ENCODE peak calls at places on chromosomes 6 and 20, in six cellular contexts. One of them, this sample, is unnamed.

GRCh38 chr20:35511814-35512420 is 17.5 kb downstream of the C20orf173 start:
- DNase-seq in endothelial cell of umbilical vein: peak; percentile 56
- DNase-seq in GM12878: no peak
- DNase-seq in IMR-90: peak; percentile 47
- DNase-seq in trophoblast cell: peak; percentile 31
- DNase-seq in HCT116: no peak
- DNase-seq in this sample: no peak

GRCh38 chr20:25247100-25247665 is 702 bp upstream of the PYGB start:
- DNase-seq in endothelial cell of umbilical vein: peak; percentile 77
- DNase-seq in trophoblast cell: no peak
- DNase-seq in GM12878: no peak
- DNase-seq in HCT116: peak; percentile 37
- DNase-seq in IMR-90: peak; percentile 60
- DNase-seq in this sample: peak; percentile 27

GRCh38 chr20:36152266-36152665 is 2.3 kb upstream of the EPB41L1 start:
- DNase-seq in trophoblast cell: no peak
- DNase-seq in HCT116: no peak
- DNase-seq in GM12878: no peak
- DNase-seq in IMR-90: no peak
- DNase-seq in endothelial cell of umbilical vein: no peak
- DNase-seq in this sample: no peak

GRCh38 chr6:125586074-125586473 is 163.4 kb upstream of the HEY2 start:
- DNase-seq in HCT116: no peak
- DNase-seq in IMR-90: peak; percentile 9
- DNase-seq in trophoblast cell: peak; percentile 35
- DNase-seq in GM12878: no peak
- DNase-seq in endothelial cell of umbilical vein: peak; percentile 29
- DNase-seq in this sample: no peak

GRCh38 chr6:163180874-163181541 is 233.5 kb upstream of the QKI start:
- DNase-seq in trophoblast cell: peak; percentile 71
- DNase-seq in GM12878: no peak
- DNase-seq in IMR-90: no peak
- DNase-seq in HCT116: peak; percentile 41
- DNase-seq in endothelial cell of umbilical vein: peak; percentile 71
- DNase-seq in this sample: no peak

GRCh38 chr6:30480536-30481156 is 8.7 kb upstream of the HLA-E start:
- DNase-seq in HCT116: no peak
- DNase-seq in IMR-90: no peak
- DNase-seq in GM12878: no peak
- DNase-seq in endothelial cell of umbilical vein: no peak
- DNase-seq in trophoblast cell: no peak
- DNase-seq in this sample: peak; percentile 61

GRCh38 chr6:155495011-155495768 is 39.6 kb upstream of the NOX3 start:
- DNase-seq in trophoblast cell: no peak
- DNase-seq in GM12878: no peak
- DNase-seq in IMR-90: peak; percentile 92
- DNase-seq in endothelial cell of umbilical vein: peak; percentile 48
- DNase-seq in HCT116: no peak
- DNase-seq in this sample: no peak

GRCh38 chr6:153392156-153392555 is 261.1 kb upstream of the RGS17 start:
- DNase-seq in GM12878: no peak
- DNase-seq in HCT116: no peak
- DNase-seq in IMR-90: no peak
- DNase-seq in endothelial cell of umbilical vein: no peak
- DNase-seq in trophoblast cell: no peak
- DNase-seq in this sample: peak; percentile 33

GRCh38 chr6:160279850-160280249 is 21.2 kb upstream of the SLC22A2 start:
- DNase-seq in IMR-90: no peak
- DNase-seq in trophoblast cell: peak; percentile 22
- DNase-seq in HCT116: no peak
- DNase-seq in GM12878: no peak
- DNase-seq in endothelial cell of umbilical vein: no peak
- DNase-seq in this sample: no peak

DNA sequence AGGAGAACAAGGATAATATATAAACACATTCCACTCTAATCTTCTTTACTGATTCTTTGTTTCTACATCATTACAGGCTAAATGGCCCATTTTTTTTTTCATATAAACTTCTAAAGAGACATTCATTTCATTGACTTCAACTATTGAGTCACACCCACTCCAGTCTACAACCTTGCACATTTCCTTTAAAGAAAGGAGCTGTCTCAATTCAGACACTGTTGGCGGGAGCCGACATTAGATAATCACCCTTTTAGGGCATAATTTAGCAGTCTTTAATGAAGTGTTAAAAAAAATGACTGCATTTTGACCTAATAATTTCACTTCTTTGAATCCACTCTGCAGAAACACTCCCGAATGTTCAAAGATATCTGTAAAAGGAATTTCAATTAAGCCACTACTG is 1.6 kb downstream of the EPM2A start:
- DNase-seq in trophoblast cell: no peak
- DNase-seq in HCT116: no peak
- DNase-seq in GM12878: no peak
- DNase-seq in endothelial cell of umbilical vein: no peak
- DNase-seq in IMR-90: peak; percentile 2
- DNase-seq in this sample: no peak
- H3K4me3 ChIP-seq in trophoblast cell: no peak overlapping the region
- H3K4me3 ChIP-seq in HCT116: no peak overlapping the region
- H3K4me3 ChIP-seq in GM12878: peak overlapping the region; percentile 95
- H3K4me3 ChIP-seq in endothelial cell of umbilical vein: no peak overlapping the region
- H3K4me3 ChIP-seq in IMR-90: no peak overlapping the region
- H3K4me3 ChIP-seq in this sample: no peak overlapping the region

GRCh38 chr6:28543671-28544131 is 18.0 kb downstream of the GPX5 start:
- DNase-seq in IMR-90: no peak
- DNase-seq in HCT116: no peak
- DNase-seq in trophoblast cell: no peak
- DNase-seq in endothelial cell of umbilical vein: no peak
- DNase-seq in GM12878: no peak
- DNase-seq in this sample: no peak
- H3K9ac ChIP-seq in IMR-90: no peak overlapping the region
- H3K9ac ChIP-seq in HCT116: no peak overlapping the region
- H3K9ac ChIP-seq in trophoblast cell: no peak overlapping the region
- H3K9ac ChIP-seq in endothelial cell of umbilical vein: no peak overlapping the region
- H3K9ac ChIP-seq in GM12878: peak overlapping the region; percentile 23
- H3K9ac ChIP-seq in this sample: no peak overlapping the region

DNA sequence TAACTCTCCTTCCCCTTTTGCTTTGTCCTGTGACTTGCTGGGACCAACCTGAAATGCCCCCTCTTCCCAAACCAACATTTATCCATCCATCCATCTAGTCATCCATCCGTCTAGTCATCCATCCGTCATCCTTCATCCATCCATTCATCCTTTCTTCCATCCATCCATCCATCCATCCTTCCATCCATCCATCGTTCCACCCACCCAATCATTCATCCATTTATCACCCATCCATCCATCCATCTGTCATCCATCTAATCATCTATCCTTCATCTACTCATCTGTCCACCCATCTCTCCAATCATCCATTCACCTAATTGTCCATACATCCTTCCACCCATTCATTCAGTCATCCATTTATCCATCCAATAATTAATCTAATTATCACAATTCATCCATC is 92.7 kb downstream of the EDN3 start:
- DNase-seq in endothelial cell of umbilical vein: no peak
- DNase-seq in trophoblast cell: no peak
- DNase-seq in HCT116: no peak
- DNase-seq in IMR-90: no peak
- DNase-seq in GM12878: no peak
- DNase-seq in this sample: no peak
- H3K4me1 ChIP-seq in endothelial cell of umbilical vein: no peaks in the 10 kb centered on the region
- H3K4me1 ChIP-seq in trophoblast cell: no peaks in the 10 kb centered on the region
- H3K4me1 ChIP-seq in HCT116: no peaks in the 10 kb centered on the region
- H3K4me1 ChIP-seq in IMR-90: no peaks in the 10 kb centered on the region
- H3K4me1 ChIP-seq in GM12878: no peaks in the 10 kb centered on the region
- H3K4me1 ChIP-seq in this sample: no peaks in the 10 kb centered on the region

GRCh38 chr20:20220137-20220536 is 147.8 kb upstream of the INSM1 start:
- DNase-seq in IMR-90: no peak
- DNase-seq in endothelial cell of umbilical vein: no peak
- DNase-seq in HCT116: no peak
- DNase-seq in GM12878: no peak
- DNase-seq in trophoblast cell: no peak
- DNase-seq in this sample: no peak
- H3K4me3 ChIP-seq in IMR-90: no peak overlapping the region
- H3K4me3 ChIP-seq in endothelial cell of umbilical vein: no peak overlapping the region
- H3K4me3 ChIP-seq in HCT116: no peak overlapping the region
- H3K4me3 ChIP-seq in GM12878: no peak overlapping the region
- H3K4me3 ChIP-seq in trophoblast cell: no peak overlapping the region
- H3K4me3 ChIP-seq in this sample: no peak overlapping the region

DNA sequence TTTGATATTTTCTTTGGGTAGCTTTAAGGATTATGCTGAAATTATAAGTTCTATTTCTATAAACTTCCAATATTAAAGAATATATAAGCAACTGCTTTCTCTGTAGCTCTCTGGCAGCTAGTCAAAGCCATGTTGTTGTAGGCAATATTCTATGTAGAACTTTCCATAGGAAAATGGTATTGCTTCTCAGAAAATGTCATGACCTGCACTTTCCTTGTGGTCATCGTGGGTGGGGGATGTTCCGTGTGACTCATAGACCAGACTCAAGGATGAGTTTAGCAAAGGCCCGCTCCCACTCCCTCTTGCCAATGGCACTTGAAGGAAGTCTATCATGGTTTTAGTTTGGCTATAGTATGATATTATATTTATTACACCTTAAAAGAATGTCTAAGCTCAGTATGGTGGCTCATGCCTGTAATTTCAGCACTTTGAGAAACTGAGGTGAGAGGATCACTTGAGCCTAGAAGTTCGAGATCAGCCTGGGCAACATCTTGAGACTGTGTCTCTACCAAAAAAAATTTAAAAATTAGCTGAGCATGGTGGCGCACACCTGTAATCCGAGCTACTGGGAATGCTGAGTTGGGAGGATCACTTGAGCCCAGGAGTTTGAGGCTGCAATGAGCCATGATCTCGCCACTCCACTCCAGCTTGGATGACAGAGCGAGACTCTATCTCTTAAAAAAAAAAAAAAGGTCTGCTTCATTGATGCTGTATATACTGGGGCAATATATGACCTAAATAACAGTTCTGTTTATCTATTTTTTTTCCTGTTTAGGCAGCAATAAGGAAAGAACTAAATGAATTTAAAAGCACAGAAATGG is 36.6 kb upstream of the LTV1 start:
- DNase-seq in trophoblast cell: peak; percentile 1
- DNase-seq in endothelial cell of umbilical vein: peak; percentile 66
- DNase-seq in GM12878: no peak
- DNase-seq in IMR-90: peak; percentile 88
- DNase-seq in HCT116: no peak
- DNase-seq in this sample: no peak
- H3K9ac ChIP-seq in trophoblast cell: no peak overlapping the region
- H3K9ac ChIP-seq in endothelial cell of umbilical vein: no peak overlapping the region
- H3K9ac ChIP-seq in GM12878: no peak overlapping the region
- H3K9ac ChIP-seq in IMR-90: no peak overlapping the region
- H3K9ac ChIP-seq in HCT116: no peak overlapping the region
- H3K9ac ChIP-seq in this sample: no peak overlapping the region

DNA sequence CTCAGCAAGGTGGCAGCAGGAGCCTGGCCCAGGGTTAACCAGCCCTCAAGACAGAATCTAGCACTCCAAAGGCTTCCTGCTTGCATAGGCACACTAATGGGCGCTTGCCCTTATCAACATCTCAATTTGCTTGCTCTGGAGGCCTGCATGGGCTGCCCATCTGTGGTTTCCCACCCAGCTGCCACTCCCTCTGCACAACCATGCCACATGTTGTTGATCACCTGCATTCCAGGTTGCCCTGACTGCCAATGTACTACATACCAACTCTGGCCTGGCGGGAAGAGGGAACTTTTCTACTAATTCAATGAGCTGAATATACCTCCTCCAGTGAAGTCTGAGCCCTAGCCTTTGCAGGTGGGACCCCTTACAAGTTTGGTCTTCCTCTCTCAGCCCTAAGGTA is 74.6 kb downstream of the ATG5 start:
- DNase-seq in HCT116: no peak
- DNase-seq in trophoblast cell: no peak
- DNase-seq in endothelial cell of umbilical vein: no peak
- DNase-seq in GM12878: no peak
- DNase-seq in IMR-90: no peak
- DNase-seq in this sample: no peak
- H3K4me1 ChIP-seq in HCT116: peaks cover 8% of the 10 kb centered on the region
- H3K4me1 ChIP-seq in trophoblast cell: no peaks in the 10 kb centered on the region
- H3K4me1 ChIP-seq in endothelial cell of umbilical vein: peaks cover 4% of the 10 kb centered on the region
- H3K4me1 ChIP-seq in GM12878: peaks cover 16% of the 10 kb centered on the region
- H3K4me1 ChIP-seq in IMR-90: peaks cover 14% of the 10 kb centered on the region
- H3K4me1 ChIP-seq in this sample: peaks cover 17% of the 10 kb centered on the region

DNA sequence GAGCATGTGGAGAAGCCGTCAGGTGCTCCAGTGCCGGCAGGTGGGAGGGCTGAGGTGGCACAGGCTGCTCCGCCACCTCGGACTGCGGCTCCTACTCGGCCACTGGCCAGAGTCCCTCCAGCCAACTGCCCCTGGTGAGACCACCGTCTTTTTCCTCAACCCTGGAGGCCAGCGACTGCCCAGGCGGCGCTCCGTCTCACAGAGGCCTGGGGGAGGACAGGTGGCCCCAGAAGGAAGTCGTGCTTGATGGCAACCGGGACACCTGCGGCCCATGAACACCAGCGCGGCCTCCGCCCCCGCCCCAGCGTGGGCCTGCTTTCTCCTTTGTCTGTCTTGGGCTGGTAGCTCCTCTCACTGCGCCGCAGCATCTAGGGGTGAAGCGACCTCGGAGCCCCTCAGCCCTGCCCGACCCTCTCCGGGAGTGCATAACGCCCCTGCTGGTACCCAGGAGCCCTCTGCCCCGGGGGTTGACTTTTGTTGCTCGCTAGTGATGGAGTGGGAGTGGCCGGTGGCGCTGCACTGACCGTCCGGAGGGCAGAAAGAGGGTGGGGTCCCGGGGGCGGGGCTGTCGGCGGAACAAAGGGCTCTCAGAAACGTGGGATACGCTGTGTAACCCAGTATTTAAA is 706 bp upstream of the TUBB2B start:
- DNase-seq in endothelial cell of umbilical vein: no peak
- DNase-seq in HCT116: no peak
- DNase-seq in GM12878: no peak
- DNase-seq in trophoblast cell: no peak
- DNase-seq in IMR-90: no peak
- DNase-seq in this sample: peak; percentile 31
- H3K4me3 ChIP-seq in endothelial cell of umbilical vein: no peak overlapping the region
- H3K4me3 ChIP-seq in HCT116: no peak overlapping the region
- H3K4me3 ChIP-seq in GM12878: peak overlapping the region; percentile 59
- H3K4me3 ChIP-seq in trophoblast cell: peak overlapping the region; percentile 59
- H3K4me3 ChIP-seq in IMR-90: no peak overlapping the region
- H3K4me3 ChIP-seq in this sample: peak overlapping the region; percentile 61

This sample was measured in MM.1S.